ENCODE peak calls at places on chromosomes 16 and 17, in four cellular contexts. B, R, J and D are unnamed samples.

GRCh38 chr16:2149630-2150417 is 1.4 kb downstream of the RAB26 start:
- DNase-seq in B (peak; percentile 73), R (no peak), J (no peak), D (no peak)

GRCh38 chr16:48158296-48158695 is 2.5 kb upstream of the ABCC12 start:
- DNase-seq in B (peak; percentile 64), R (no peak), J (no peak), D (peak; percentile 36)

GRCh38 chr16:31271621-31272190 is 11.9 kb downstream of the ITGAM start:
- DNase-seq in B (no peak), R (no peak), J (no peak), D (no peak)

GRCh38 chr16:61306204-61306603 is 730.0 kb downstream of the CDH8 start:
- DNase-seq in B (no peak), R (no peak), J (no peak), D (no peak)

GRCh38 chr17:44797809-44798208 is 32.3 kb downstream of the GJC1 start:
- DNase-seq in B (no peak), R (no peak), J (no peak), D (peak; percentile 67)

GRCh38 chr16:4465977-4466779 is 8.2 kb downstream of the NMRAL1 start:
- DNase-seq in B (no peak), R (no peak), J (no peak), D (peak; percentile 41)

GRCh38 chr17:77498056-77498785 is 357.5 kb downstream of the SEC14L1 start:
- DNase-seq in B (no peak), R (peak; percentile 15), J (no peak), D (no peak)

GRCh38 chr16:20799599-20799998 is 6.7 kb downstream of the ERI2 start:
- DNase-seq in B (no peak), R (no peak), J (no peak), D (peak; percentile 7)

GRCh38 chr16:81612351-81613170 is 166.5 kb upstream of the PLCG2 start:
- DNase-seq in B (no peak), R (no peak), J (no peak), D (no peak)

GRCh38 chr16:5461141-5461540 is 363.5 kb upstream of the EEF2KMT start:
- DNase-seq in B (no peak), R (no peak), J (no peak), D (no peak)

GRCh38 chr16:88069397-88070168 is 118.3 kb downstream of the BANP start:
- DNase-seq in B (no peak), R (peak; percentile 32), J (no peak), D (no peak)

GRCh38 chr16:73771676-73772075 is 524.9 kb upstream of the PSMD7 start:
- DNase-seq in B (no peak), R (no peak), J (no peak), D (peak; percentile 16)

GRCh38 chr17:66673668-66674276 is 161.1 kb upstream of the CACNG5 start:
- DNase-seq in B (peak; percentile 80), R (no peak), J (peak; percentile 74), D (peak; percentile 73)

GRCh38 chr17:52790359-52790955 is 631.9 kb upstream of the CA10 start:
- DNase-seq in B (no peak), R (no peak), J (no peak), D (no peak)

GRCh38 chr17:18026408-18026776 is 12.6 kb downstream of the ATPAF2 start:
- DNase-seq in B (no peak), R (peak; percentile 58), J (no peak), D (peak; percentile 84)

GRCh38 chr17:61279476-61280145 is 120.0 kb upstream of the TBX2 start:
- DNase-seq in B (no peak), R (no peak), J (no peak), D (no peak)

GRCh38 chr16:24046442-24046841 is 209.7 kb upstream of the CACNG3 start:
- DNase-seq in B (no peak), R (no peak), J (no peak), D (no peak)

GRCh38 chr16:80899804-80900592 is 95.6 kb upstream of the CDYL2 start:
- DNase-seq in B (peak; percentile 36), R (no peak), J (peak; percentile 59), D (peak; percentile 56)

GRCh38 chr17:58969156-58969555 is 137.5 kb downstream of the TRIM37 start:
- DNase-seq in B (no peak), R (no peak), J (no peak), D (no peak)

GRCh38 chr16:2768403-2769089 is 8.5 kb downstream of the ELOB start:
- DNase-seq in B (no peak), R (no peak), J (peak; percentile 47), D (peak; percentile 58)

GRCh38 chr16:57045694-57046381 is 46.5 kb upstream of the CPNE2 start:
- DNase-seq in B (peak; percentile 48), R (peak; percentile 68), J (peak; percentile 84), D (peak; percentile 68)

GRCh38 chr16:4006441-4006989 is 109.7 kb downstream of the ADCY9 start:
- DNase-seq in B (no peak), R (no peak), J (no peak), D (no peak)

DNA sequence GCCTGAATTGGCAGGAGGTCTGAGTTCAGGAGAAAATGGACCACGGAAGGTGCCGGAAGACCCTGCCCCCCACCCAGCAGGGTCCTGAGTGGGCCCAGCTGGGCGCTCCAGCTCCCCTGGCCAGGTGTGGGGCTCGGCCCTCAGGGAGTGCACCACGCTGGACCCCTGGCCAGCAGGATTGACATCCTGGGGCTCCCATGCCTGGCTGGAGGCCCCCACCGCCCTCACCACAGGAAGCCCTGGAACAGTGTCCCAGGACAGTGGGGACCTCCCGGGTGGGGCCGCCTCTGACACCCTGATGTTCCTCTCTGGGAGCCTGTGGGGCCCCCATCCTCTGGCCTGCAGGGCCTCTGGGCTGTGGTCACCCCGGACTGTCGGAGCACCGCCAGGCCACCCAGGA is 28.1 kb upstream of the CACNA1H start:
- DNase-seq in B (no peak), R (no peak), J (no peak), D (no peak)
- TF ChIP-seq CTCF in B (no peak), R (no peak), J (no peak), D (no peak)

GRCh38 chr17:8935194-8935593 is 30.3 kb downstream of the PIK3R5 start:
- DNase-seq in B (peak; percentile 26), R (no peak), J (no peak), D (no peak)

GRCh38 chr17:8928347-8928746 is 37.2 kb downstream of the PIK3R5 start:
- DNase-seq in B (no peak), R (no peak), J (no peak), D (no peak)

GRCh38 chr17:8927395-8927794 is 38.1 kb downstream of the PIK3R5 start:
- DNase-seq in B (no peak), R (no peak), J (no peak), D (no peak)

GRCh38 chr17:8925808-8926207 is 39.7 kb downstream of the PIK3R5 start:
- DNase-seq in B (no peak), R (no peak), J (no peak), D (no peak)

GRCh38 chr17:8930664-8931063 is 34.8 kb downstream of the PIK3R5 start:
- DNase-seq in B (no peak), R (no peak), J (no peak), D (no peak)
- H3K4me3 ChIP-seq in B (no peak overlapping the region), R (no peak overlapping the region), J (no peak overlapping the region), D (no peak overlapping the region)

GRCh38 chr17:65085397-65085796 is 28.9 kb upstream of the GNA13 start:
- DNase-seq in B (peak; percentile 41), R (no peak), J (no peak), D (no peak)
- TF ChIP-seq CTCF in B (no peak), R (no peak), J (no peak), D (no peak)

DNA sequence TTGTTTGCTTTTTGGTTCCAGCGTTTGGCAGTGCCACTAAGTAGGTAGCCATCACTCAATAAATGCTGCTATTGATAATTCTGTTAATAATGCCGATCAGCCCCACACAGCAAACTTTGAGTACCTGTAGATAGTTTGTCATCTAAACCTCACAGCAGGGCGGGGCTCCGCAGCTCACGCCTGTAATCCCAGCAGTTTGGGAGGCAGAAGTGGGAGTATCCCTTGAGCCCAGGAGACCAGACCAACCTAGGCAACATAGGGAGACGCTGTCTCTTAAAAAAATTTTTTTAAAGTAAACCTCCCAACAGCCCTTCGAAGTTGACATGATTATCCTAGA is 1.6 kb downstream of the BFAR start:
- DNase-seq in B (no peak), R (no peak), J (no peak), D (no peak)
- H3K4me3 ChIP-seq in B (peak overlapping the region; percentile 91), R (peak overlapping the region; percentile 98), J (no peak overlapping the region), D (peak overlapping the region; percentile 90)

GRCh38 chr16:79598341-79599181 is 2.0 kb downstream of the MAF start:
- DNase-seq in B (peak; percentile 66), R (no peak), J (peak; percentile 56), D (peak; percentile 44)
- TF ChIP-seq CTCF in B (no peak), R (no peak), J (peak; percentile 23), D (no peak)

GRCh38 chr17:38451030-38451839 is 23.0 kb downstream of the ARHGAP23 start:
- DNase-seq in B (peak; percentile 76), R (no peak), J (no peak), D (peak; percentile 64)
- H3K4me3 ChIP-seq in B (no peak overlapping the region), R (no peak overlapping the region), J (no peak overlapping the region), D (peak overlapping the region; percentile 62)

DNA sequence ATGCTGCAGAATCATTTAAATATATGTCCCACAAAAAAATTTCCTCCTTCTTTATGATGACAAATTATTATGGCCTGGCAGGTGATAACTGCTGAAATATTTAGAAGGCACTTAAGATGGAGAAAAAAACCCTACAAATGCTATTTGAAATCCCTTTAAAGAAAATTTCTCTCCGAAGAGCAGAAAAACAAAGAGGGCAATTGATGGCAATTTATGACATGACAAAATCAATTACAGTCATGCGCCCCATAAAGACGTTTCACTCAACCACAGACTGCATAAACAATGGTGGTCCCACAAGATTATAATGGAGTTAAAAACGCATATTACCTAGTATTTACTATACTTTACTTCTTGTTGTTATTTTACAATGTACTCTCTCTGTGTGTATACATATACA is 25.2 kb upstream of the KIF2B start:
- DNase-seq in B (no peak), R (no peak), J (no peak), D (no peak)
- TF ChIP-seq CTCF in B (no peak), R (no peak), J (no peak), D (no peak)